ENCODE peak calls at places on chromosomes 1 and 21, in seven cellular contexts. Y, K, D, U, S, I and G are unnamed samples.

GRCh38 chr1:241213147-241213546 is 143.9 kb downstream of the RGS7 start:
- DNase-seq in Y (peak), K (no peak), D (no peak), U (no peak), S (no peak), I (no peak), G (no peak)

GRCh38 chr1:12125422-12126355 is 41.1 kb upstream of the TNFRSF1B start:
- DNase-seq in Y (no peak), K (no peak), D (no peak), U (peak), S (no peak), I (no peak), G (peak)

GRCh38 chr1:28893403-28894102 is 20.8 kb upstream of the EPB41 start:
- DNase-seq in Y (peak), K (no peak), D (no peak), U (no peak), S (peak), I (no peak), G (no peak)

GRCh38 chr1:161439280-161440232 is 65.7 kb upstream of the FCGR2A start:
- DNase-seq in Y (peak), K (no peak), D (no peak), U (peak), S (no peak), I (no peak), G (no peak)

GRCh38 chr1:151606384-151606783 is 5.5 kb upstream of the SNX27 start:
- DNase-seq in Y (peak), K (peak), D (no peak), U (no peak), S (no peak), I (no peak), G (no peak)

GRCh38 chr1:184387871-184388670 is 1.2 kb downstream of the C1orf21 start:
- DNase-seq in Y (peak), K (peak), D (no peak), U (peak), S (peak), I (no peak), G (peak)

GRCh38 chr1:236425031-236425663 is 31.1 kb downstream of the EDARADD start:
- DNase-seq in Y (no peak), K (no peak), D (no peak), U (no peak), S (no peak), I (no peak), G (no peak)

GRCh38 chr1:215475719-215476525 is 91.2 kb upstream of the KCTD3 start:
- DNase-seq in Y (peak), K (no peak), D (no peak), U (peak), S (peak), I (no peak), G (no peak)

GRCh38 chr21:38721983-38722382 is 83.7 kb upstream of the ETS2 start:
- DNase-seq in Y (peak), K (no peak), D (no peak), U (no peak), S (peak), I (no peak), G (no peak)

GRCh38 chr1:220908757-220909156 is 29.5 kb downstream of the HLX start:
- DNase-seq in Y (peak), K (no peak), D (no peak), U (peak), S (peak), I (no peak), G (no peak)

GRCh38 chr1:182217071-182217470 is 155.6 kb upstream of the ZNF648 start:
- DNase-seq in Y (no peak), K (no peak), D (no peak), U (no peak), S (peak), I (no peak), G (no peak)

GRCh38 chr1:206713910-206714312 is 29.2 kb downstream of the MAPKAPK2 start:
- DNase-seq in Y (no peak), K (no peak), D (no peak), U (no peak), S (peak), I (no peak), G (no peak)

GRCh38 chr1:193313354-193314140 is 127.1 kb upstream of the B3GALT2 start:
- DNase-seq in Y (no peak), K (no peak), D (no peak), U (no peak), S (no peak), I (no peak), G (no peak)

GRCh38 chr1:210117681-210118170 is 114.9 kb upstream of the SERTAD4 start:
- DNase-seq in Y (no peak), K (no peak), D (no peak), U (no peak), S (no peak), I (no peak), G (no peak)

GRCh38 chr1:41660570-41661427 is 176.3 kb upstream of the EDN2 start:
- DNase-seq in Y (no peak), K (no peak), D (no peak), U (peak), S (no peak), I (no peak), G (no peak)

GRCh38 chr1:36223373-36223995 is 759 bp upstream of the THRAP3 start:
- DNase-seq in Y (peak), K (no peak), D (no peak), U (peak), S (peak), I (no peak), G (no peak)

GRCh38 chr1:64508521-64509096 is 38.7 kb downstream of the CACHD1 start:
- DNase-seq in Y (no peak), K (no peak), D (no peak), U (no peak), S (no peak), I (no peak), G (no peak)

GRCh38 chr1:62687421-62687902 is 724 bp downstream of the DOCK7 start:
- DNase-seq in Y (peak), K (no peak), D (no peak), U (peak), S (peak), I (no peak), G (peak)

GRCh38 chr1:12598914-12599463 is 19.0 kb downstream of the DHRS3 start:
- DNase-seq in Y (no peak), K (no peak), D (no peak), U (no peak), S (no peak), I (no peak), G (no peak)

GRCh38 chr1:8815582-8816285 is 1.7 kb downstream of the RERE start:
- DNase-seq in Y (peak), K (peak), D (peak), U (peak), S (peak), I (no peak), G (peak)

GRCh38 chr1:71413441-71414170 is 332.8 kb upstream of the ZRANB2 start:
- DNase-seq in Y (peak), K (no peak), D (no peak), U (peak), S (peak), I (no peak), G (no peak)

GRCh38 chr1:150576367-150576711 is 3.1 kb downstream of the MCL1 start:
- DNase-seq in Y (no peak), K (no peak), D (no peak), U (no peak), S (no peak), I (no peak), G (no peak)

GRCh38 chr1:231416896-231417295 is 5.2 kb downstream of the EGLN1 start:
- DNase-seq in Y (no peak), K (no peak), D (no peak), U (peak), S (no peak), I (no peak), G (no peak)

GRCh38 chr1:111218947-111219346 is 8.6 kb upstream of the CHI3L2 start:
- DNase-seq in Y (no peak), K (no peak), D (no peak), U (no peak), S (no peak), I (no peak), G (no peak)

GRCh38 chr1:116751626-116752025 is 2.6 kb upstream of the CD2 start:
- DNase-seq in Y (no peak), K (no peak), D (no peak), U (no peak), S (no peak), I (no peak), G (no peak)

GRCh38 chr1:77514871-77515776 is 167.3 kb downstream of the ZZZ3 start:
- DNase-seq in Y (peak), K (no peak), D (peak), U (peak), S (peak), I (no peak), G (no peak)

GRCh38 chr1:52296345-52296744 is 69.7 kb downstream of the CC2D1B start:
- DNase-seq in Y (peak), K (no peak), D (no peak), U (peak), S (peak), I (no peak), G (no peak)

GRCh38 chr1:39539252-39539790 is 37.3 kb downstream of the PABPC4 start:
- DNase-seq in Y (peak), K (peak), D (peak), U (peak), S (peak), I (no peak), G (peak)

GRCh38 chr1:201506092-201506491 is 831 bp downstream of the CSRP1 start:
- DNase-seq in Y (no peak), K (no peak), D (no peak), U (peak), S (no peak), I (no peak), G (no peak)

GRCh38 chr1:20381045-20381641 is 90.5 kb downstream of the VWA5B1 start:
- DNase-seq in Y (peak), K (no peak), D (no peak), U (peak), S (no peak), I (no peak), G (no peak)

GRCh38 chr1:33298623-33299277 is 22.1 kb downstream of the A3GALT2 start:
- DNase-seq in Y (peak), K (peak), D (no peak), U (peak), S (peak), I (no peak), G (peak)

GRCh38 chr1:20885121-20885520 is 98.0 kb upstream of the HP1BP3 start:
- DNase-seq in Y (no peak), K (no peak), D (no peak), U (no peak), S (no peak), I (no peak), G (no peak)

GRCh38 chr1:44924835-44925464 is 61.4 kb downstream of the EIF2B3 start:
- DNase-seq in Y (peak), K (no peak), D (no peak), U (peak), S (peak), I (no peak), G (no peak)

GRCh38 chr1:23422313-23422877 is 2.2 kb downstream of the TCEA3 start:
- DNase-seq in Y (peak), K (peak), D (no peak), U (peak), S (peak), I (no peak), G (peak)